ENCODE peak calls at places on chromosomes 1 and 21, in six cellular contexts. O, Q, P, R, A and U are unnamed samples.

GRCh38 chr1:152460529-152460899 is 46.5 kb upstream of the CRNN start:
- DNase-seq in O (no peak), Q (no peak), P (no peak), R (no peak), A (no peak), U (no peak)

GRCh38 chr1:34907487-34908090 is 21.9 kb downstream of the DLGAP3 start:
- DNase-seq in O (no peak), Q (no peak), P (no peak), R (no peak), A (no peak), U (peak)

GRCh38 chr1:215076312-215076711 is 6.2 kb upstream of the KCNK2 start:
- DNase-seq in O (no peak), Q (no peak), P (no peak), R (no peak), A (peak), U (peak)

GRCh38 chr1:207938016-207938415 is 27.1 kb upstream of the CD34 start:
- DNase-seq in O (no peak), Q (peak), P (no peak), R (no peak), A (peak), U (no peak)

GRCh38 chr1:218715961-218716669 is 371.0 kb downstream of the TGFB2 start:
- DNase-seq in O (no peak), Q (no peak), P (no peak), R (no peak), A (no peak), U (no peak)

GRCh38 chr1:177615251-177615650 is 354.6 kb downstream of the SEC16B start:
- DNase-seq in O (no peak), Q (no peak), P (no peak), R (no peak), A (no peak), U (no peak)

GRCh38 chr1:191152776-191153175 is 675.1 kb upstream of the BRINP3 start:
- DNase-seq in O (no peak), Q (no peak), P (no peak), R (no peak), A (no peak), U (no peak)

GRCh38 chr1:79441243-79441642 is 434.7 kb upstream of the ADGRL4 start:
- DNase-seq in O (no peak), Q (no peak), P (no peak), R (no peak), A (no peak), U (no peak)

GRCh38 chr1:88973520-88974137 is 18.8 kb downstream of the KYAT3 start:
- DNase-seq in O (peak), Q (no peak), P (no peak), R (no peak), A (peak), U (peak)

GRCh38 chr1:226548281-226549093 is at the start of gene STUM:
- DNase-seq in O (peak), Q (no peak), P (peak), R (no peak), A (no peak), U (peak)

GRCh38 chr1:15045123-15045522 is 108.4 kb upstream of the TMEM51 start:
- DNase-seq in O (no peak), Q (no peak), P (no peak), R (no peak), A (no peak), U (no peak)

GRCh38 chr1:71304125-71304524 is 223.3 kb upstream of the ZRANB2 start:
- DNase-seq in O (no peak), Q (no peak), P (no peak), R (no peak), A (no peak), U (no peak)

GRCh38 chr1:114986286-114986685 is 43.3 kb upstream of the TSHB start:
- DNase-seq in O (no peak), Q (no peak), P (no peak), R (no peak), A (no peak), U (no peak)

GRCh38 chr1:149846600-149847466 is 52.5 kb upstream of the BOLA1 start:
- DNase-seq in O (peak), Q (no peak), P (no peak), R (no peak), A (no peak), U (peak)

GRCh38 chr1:21655748-21656147 is 13.4 kb downstream of the RAP1GAP start:
- DNase-seq in O (no peak), Q (no peak), P (no peak), R (no peak), A (no peak), U (peak)

GRCh38 chr1:38308780-38309179 is 262.2 kb upstream of the POU3F1 start:
- DNase-seq in O (no peak), Q (no peak), P (no peak), R (no peak), A (no peak), U (no peak)

GRCh38 chr1:54645806-54646676 is 4.5 kb downstream of the MROH7 start:
- DNase-seq in O (no peak), Q (no peak), P (no peak), R (no peak), A (no peak), U (no peak)

GRCh38 chr1:3261969-3262579 is 192.4 kb upstream of the ARHGEF16 start:
- DNase-seq in O (no peak), Q (no peak), P (no peak), R (no peak), A (no peak), U (no peak)

GRCh38 chr1:229433364-229434004 is 410 bp downstream of the ACTA1 start:
- DNase-seq in O (no peak), Q (no peak), P (no peak), R (no peak), A (no peak), U (no peak)

GRCh38 chr1:96281491-96281890 is 440.1 kb upstream of the PTBP2 start:
- DNase-seq in O (no peak), Q (no peak), P (no peak), R (no peak), A (no peak), U (no peak)

GRCh38 chr21:35611752-35612151 is 448.6 kb downstream of the SETD4 start:
- DNase-seq in O (no peak), Q (no peak), P (no peak), R (no peak), A (no peak), U (no peak)

GRCh38 chr1:247113094-247113497 is 8.9 kb upstream of the ZNF669 start:
- DNase-seq in O (no peak), Q (no peak), P (no peak), R (no peak), A (no peak), U (no peak)

GRCh38 chr1:218983848-218984247 is 189.8 kb upstream of the LYPLAL1 start:
- DNase-seq in O (no peak), Q (no peak), P (no peak), R (no peak), A (no peak), U (peak)

GRCh38 chr1:95381980-95382379 is 148.0 kb downstream of the RWDD3 start:
- DNase-seq in O (no peak), Q (no peak), P (no peak), R (no peak), A (no peak), U (no peak)

GRCh38 chr1:154784924-154785531 is 85.1 kb downstream of the KCNN3 start:
- DNase-seq in O (no peak), Q (no peak), P (peak), R (peak), A (no peak), U (peak)

GRCh38 chr1:76314730-76315129 is 240.2 kb downstream of the ST6GALNAC3 start:
- DNase-seq in O (no peak), Q (no peak), P (no peak), R (no peak), A (no peak), U (no peak)

GRCh38 chr1:41664861-41665640 is 180.6 kb upstream of the EDN2 start:
- DNase-seq in O (peak), Q (no peak), P (no peak), R (no peak), A (peak), U (peak)

GRCh38 chr21:42855143-42855936 is 24.0 kb downstream of the WDR4 start:
- DNase-seq in O (no peak), Q (no peak), P (no peak), R (no peak), A (no peak), U (no peak)

GRCh38 chr1:11847667-11848445 is at the start of gene NPPA:
- DNase-seq in O (no peak), Q (no peak), P (no peak), R (no peak), A (no peak), U (no peak)

GRCh38 chr21:45995686-45996179 is 14.2 kb downstream of the COL6A1 start:
- DNase-seq in O (no peak), Q (no peak), P (peak), R (no peak), A (no peak), U (no peak)

GRCh38 chr1:184818646-184819045 is 64.0 kb upstream of the EDEM3 start:
- DNase-seq in O (peak), Q (no peak), P (no peak), R (no peak), A (no peak), U (no peak)

GRCh38 chr1:29833596-29833995 is 597.3 kb downstream of the PTPRU start:
- DNase-seq in O (no peak), Q (no peak), P (no peak), R (no peak), A (no peak), U (no peak)